ENCODE peak calls at places on chromosomes 2 and 18, in nine cellular contexts. One of them, this sample, is unnamed.

GRCh38 chr2:20594048-20594750 is 56.7 kb downstream of the HS1BP3 start:
- DNase-seq in GM23338: no peak
- DNase-seq in OCI-LY7: no peak
- DNase-seq in neural progenitor cell: no peak
- DNase-seq in HCT116: no peak
- DNase-seq in PC-3: no peak
- DNase-seq in MM.1S: no peak
- DNase-seq in SK-N-SH: no peak
- DNase-seq in hepatocyte: no peak
- DNase-seq in this sample: no peak

GRCh38 chr18:30675493-30675892 is 367.0 kb downstream of the DSC3 start:
- DNase-seq in GM23338: no peak
- DNase-seq in OCI-LY7: no peak
- DNase-seq in neural progenitor cell: no peak
- DNase-seq in HCT116: no peak
- DNase-seq in PC-3: no peak
- DNase-seq in MM.1S: no peak
- DNase-seq in SK-N-SH: no peak
- DNase-seq in hepatocyte: no peak
- DNase-seq in this sample: no peak

GRCh38 chr18:70245941-70246537 is 40.6 kb upstream of the RTTN start:
- DNase-seq in GM23338: no peak
- DNase-seq in OCI-LY7: no peak
- DNase-seq in neural progenitor cell: no peak
- DNase-seq in HCT116: no peak
- DNase-seq in PC-3: no peak
- DNase-seq in MM.1S: no peak
- DNase-seq in SK-N-SH: no peak
- DNase-seq in hepatocyte: no peak
- DNase-seq in this sample: no peak

GRCh38 chr18:46497129-46497528 is 159.9 kb downstream of the LOXHD1 start:
- DNase-seq in GM23338: peak
- DNase-seq in OCI-LY7: peak
- DNase-seq in neural progenitor cell: peak
- DNase-seq in HCT116: no peak
- DNase-seq in PC-3: peak
- DNase-seq in MM.1S: peak
- DNase-seq in SK-N-SH: no peak
- DNase-seq in hepatocyte: peak
- DNase-seq in this sample: peak

GRCh38 chr2:67182884-67183283 is 214.2 kb upstream of the ETAA1 start:
- DNase-seq in GM23338: no peak
- DNase-seq in OCI-LY7: no peak
- DNase-seq in neural progenitor cell: no peak
- DNase-seq in HCT116: no peak
- DNase-seq in PC-3: no peak
- DNase-seq in MM.1S: no peak
- DNase-seq in SK-N-SH: no peak
- DNase-seq in hepatocyte: no peak
- DNase-seq in this sample: no peak

GRCh38 chr2:202848813-202849212 is 22.8 kb downstream of the ICA1L start:
- DNase-seq in GM23338: no peak
- DNase-seq in OCI-LY7: no peak
- DNase-seq in neural progenitor cell: no peak
- DNase-seq in HCT116: no peak
- DNase-seq in PC-3: no peak
- DNase-seq in MM.1S: no peak
- DNase-seq in SK-N-SH: no peak
- DNase-seq in hepatocyte: no peak
- DNase-seq in this sample: peak

GRCh38 chr2:96320326-96321229 is 4.5 kb upstream of the ITPRIPL1 start:
- DNase-seq in GM23338: peak
- DNase-seq in OCI-LY7: no peak
- DNase-seq in neural progenitor cell: no peak
- DNase-seq in HCT116: no peak
- DNase-seq in PC-3: peak
- DNase-seq in MM.1S: no peak
- DNase-seq in SK-N-SH: no peak
- DNase-seq in hepatocyte: no peak
- DNase-seq in this sample: no peak

GRCh38 chr2:36287363-36288275 is 68.0 kb upstream of the CRIM1 start:
- DNase-seq in GM23338: no peak
- DNase-seq in OCI-LY7: no peak
- DNase-seq in neural progenitor cell: no peak
- DNase-seq in HCT116: no peak
- DNase-seq in PC-3: no peak
- DNase-seq in MM.1S: no peak
- DNase-seq in SK-N-SH: no peak
- DNase-seq in hepatocyte: no peak
- DNase-seq in this sample: peak

GRCh38 chr18:61360440-61361383 is 27.5 kb downstream of the CDH20 start:
- DNase-seq in GM23338: no peak
- DNase-seq in OCI-LY7: peak
- DNase-seq in neural progenitor cell: no peak
- DNase-seq in HCT116: no peak
- DNase-seq in PC-3: no peak
- DNase-seq in MM.1S: peak
- DNase-seq in SK-N-SH: no peak
- DNase-seq in hepatocyte: no peak
- DNase-seq in this sample: no peak

GRCh38 chr18:10143601-10144000 is 229.8 kb downstream of the VAPA start:
- DNase-seq in GM23338: no peak
- DNase-seq in OCI-LY7: no peak
- DNase-seq in neural progenitor cell: no peak
- DNase-seq in HCT116: no peak
- DNase-seq in PC-3: no peak
- DNase-seq in MM.1S: no peak
- DNase-seq in SK-N-SH: no peak
- DNase-seq in hepatocyte: no peak
- DNase-seq in this sample: no peak

GRCh38 chr2:28435796-28436425 is 43.3 kb downstream of the FOSL2 start:
- DNase-seq in GM23338: no peak
- DNase-seq in OCI-LY7: no peak
- DNase-seq in neural progenitor cell: no peak
- DNase-seq in HCT116: no peak
- DNase-seq in PC-3: peak
- DNase-seq in MM.1S: no peak
- DNase-seq in SK-N-SH: no peak
- DNase-seq in hepatocyte: no peak
- DNase-seq in this sample: no peak
- TF ChIP-seq EZH2phosphoT487 in GM23338: no peak
- TF ChIP-seq EZH2phosphoT487 in OCI-LY7: no peak
- TF ChIP-seq EZH2phosphoT487 in neural progenitor cell: no peak
- TF ChIP-seq EZH2phosphoT487 in HCT116: no peak
- TF ChIP-seq EZH2phosphoT487 in PC-3: no peak
- TF ChIP-seq EZH2phosphoT487 in MM.1S: no peak
- TF ChIP-seq EZH2phosphoT487 in SK-N-SH: no peak
- TF ChIP-seq EZH2phosphoT487 in hepatocyte: no peak
- TF ChIP-seq EZH2phosphoT487 in this sample: no peak

GRCh38 chr2:160380613-160381012 is 113.0 kb downstream of the RBMS1 start:
- DNase-seq in GM23338: no peak
- DNase-seq in OCI-LY7: no peak
- DNase-seq in neural progenitor cell: no peak
- DNase-seq in HCT116: no peak
- DNase-seq in PC-3: no peak
- DNase-seq in MM.1S: no peak
- DNase-seq in SK-N-SH: no peak
- DNase-seq in hepatocyte: no peak
- DNase-seq in this sample: peak
- H3K4me3 ChIP-seq in GM23338: no peak
- H3K4me3 ChIP-seq in OCI-LY7: no peak
- H3K4me3 ChIP-seq in neural progenitor cell: no peak
- H3K4me3 ChIP-seq in HCT116: no peak
- H3K4me3 ChIP-seq in PC-3: no peak
- H3K4me3 ChIP-seq in MM.1S: no peak
- H3K4me3 ChIP-seq in SK-N-SH: no peak
- H3K4me3 ChIP-seq in hepatocyte: no peak
- H3K4me3 ChIP-seq in this sample: peak

GRCh38 chr2:38390941-38391340 is 13.9 kb upstream of the ATL2 start:
- DNase-seq in GM23338: no peak
- DNase-seq in OCI-LY7: no peak
- DNase-seq in neural progenitor cell: no peak
- DNase-seq in HCT116: no peak
- DNase-seq in PC-3: no peak
- DNase-seq in MM.1S: no peak
- DNase-seq in SK-N-SH: no peak
- DNase-seq in hepatocyte: no peak
- DNase-seq in this sample: no peak

GRCh38 chr2:38386831-38387230 is 9.8 kb upstream of the ATL2 start:
- DNase-seq in GM23338: no peak
- DNase-seq in OCI-LY7: no peak
- DNase-seq in neural progenitor cell: no peak
- DNase-seq in HCT116: no peak
- DNase-seq in PC-3: no peak
- DNase-seq in MM.1S: no peak
- DNase-seq in SK-N-SH: no peak
- DNase-seq in hepatocyte: no peak
- DNase-seq in this sample: no peak

GRCh38 chr2:38384344-38384743 is 7.3 kb upstream of the ATL2 start:
- DNase-seq in GM23338: no peak
- DNase-seq in OCI-LY7: no peak
- DNase-seq in neural progenitor cell: no peak
- DNase-seq in HCT116: no peak
- DNase-seq in PC-3: peak
- DNase-seq in MM.1S: no peak
- DNase-seq in SK-N-SH: no peak
- DNase-seq in hepatocyte: no peak
- DNase-seq in this sample: no peak

GRCh38 chr2:38386377-38386776 is 9.3 kb upstream of the ATL2 start:
- DNase-seq in GM23338: no peak
- DNase-seq in OCI-LY7: no peak
- DNase-seq in neural progenitor cell: no peak
- DNase-seq in HCT116: no peak
- DNase-seq in PC-3: peak
- DNase-seq in MM.1S: no peak
- DNase-seq in SK-N-SH: no peak
- DNase-seq in hepatocyte: no peak
- DNase-seq in this sample: peak

GRCh38 chr2:38387887-38388286 is 10.8 kb upstream of the ATL2 start:
- DNase-seq in GM23338: no peak
- DNase-seq in OCI-LY7: no peak
- DNase-seq in neural progenitor cell: no peak
- DNase-seq in HCT116: no peak
- DNase-seq in PC-3: no peak
- DNase-seq in MM.1S: no peak
- DNase-seq in SK-N-SH: no peak
- DNase-seq in hepatocyte: no peak
- DNase-seq in this sample: no peak
- TF ChIP-seq EZH2phosphoT487 in GM23338: no peak
- TF ChIP-seq EZH2phosphoT487 in OCI-LY7: no peak
- TF ChIP-seq EZH2phosphoT487 in neural progenitor cell: no peak
- TF ChIP-seq EZH2phosphoT487 in HCT116: no peak
- TF ChIP-seq EZH2phosphoT487 in PC-3: no peak
- TF ChIP-seq EZH2phosphoT487 in MM.1S: no peak
- TF ChIP-seq EZH2phosphoT487 in SK-N-SH: no peak
- TF ChIP-seq EZH2phosphoT487 in hepatocyte: no peak
- TF ChIP-seq EZH2phosphoT487 in this sample: no peak

DNA sequence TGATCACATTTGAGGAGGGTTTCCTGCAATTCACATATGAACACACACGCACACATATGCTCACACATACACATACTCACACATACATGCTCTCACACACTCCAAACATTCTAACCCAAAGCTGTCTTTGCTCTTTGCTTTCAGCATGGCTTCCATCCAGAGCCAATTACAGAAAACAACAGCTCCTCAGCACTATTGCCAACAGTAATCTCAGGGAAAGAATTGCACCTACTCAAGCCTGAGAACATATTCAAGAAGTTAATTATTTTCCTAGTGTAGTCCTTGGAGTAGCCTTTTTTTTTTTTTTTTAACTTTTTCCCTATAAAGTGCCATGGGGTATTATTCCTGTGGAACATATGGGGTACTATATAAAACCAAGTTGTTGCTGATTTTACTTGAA is 246.8 kb upstream of the PARD3B start:
- DNase-seq in GM23338: no peak
- DNase-seq in OCI-LY7: no peak
- DNase-seq in neural progenitor cell: no peak
- DNase-seq in HCT116: no peak
- DNase-seq in PC-3: no peak
- DNase-seq in MM.1S: no peak
- DNase-seq in SK-N-SH: no peak
- DNase-seq in hepatocyte: no peak
- DNase-seq in this sample: no peak
- H3K4me3 ChIP-seq in GM23338: no peak
- H3K4me3 ChIP-seq in OCI-LY7: no peak
- H3K4me3 ChIP-seq in neural progenitor cell: no peak
- H3K4me3 ChIP-seq in HCT116: no peak
- H3K4me3 ChIP-seq in PC-3: no peak
- H3K4me3 ChIP-seq in MM.1S: no peak
- H3K4me3 ChIP-seq in SK-N-SH: no peak
- H3K4me3 ChIP-seq in hepatocyte: no peak
- H3K4me3 ChIP-seq in this sample: no peak

GRCh38 chr2:134206573-134206972 is 47.3 kb upstream of the MGAT5 start:
- DNase-seq in GM23338: no peak
- DNase-seq in OCI-LY7: no peak
- DNase-seq in neural progenitor cell: no peak
- DNase-seq in HCT116: no peak
- DNase-seq in PC-3: peak
- DNase-seq in MM.1S: no peak
- DNase-seq in SK-N-SH: no peak
- DNase-seq in hepatocyte: no peak
- DNase-seq in this sample: peak
- TF ChIP-seq EZH2phosphoT487 in GM23338: no peak
- TF ChIP-seq EZH2phosphoT487 in OCI-LY7: no peak
- TF ChIP-seq EZH2phosphoT487 in neural progenitor cell: no peak
- TF ChIP-seq EZH2phosphoT487 in HCT116: no peak
- TF ChIP-seq EZH2phosphoT487 in PC-3: no peak
- TF ChIP-seq EZH2phosphoT487 in MM.1S: no peak
- TF ChIP-seq EZH2phosphoT487 in SK-N-SH: no peak
- TF ChIP-seq EZH2phosphoT487 in hepatocyte: no peak
- TF ChIP-seq EZH2phosphoT487 in this sample: no peak

DNA sequence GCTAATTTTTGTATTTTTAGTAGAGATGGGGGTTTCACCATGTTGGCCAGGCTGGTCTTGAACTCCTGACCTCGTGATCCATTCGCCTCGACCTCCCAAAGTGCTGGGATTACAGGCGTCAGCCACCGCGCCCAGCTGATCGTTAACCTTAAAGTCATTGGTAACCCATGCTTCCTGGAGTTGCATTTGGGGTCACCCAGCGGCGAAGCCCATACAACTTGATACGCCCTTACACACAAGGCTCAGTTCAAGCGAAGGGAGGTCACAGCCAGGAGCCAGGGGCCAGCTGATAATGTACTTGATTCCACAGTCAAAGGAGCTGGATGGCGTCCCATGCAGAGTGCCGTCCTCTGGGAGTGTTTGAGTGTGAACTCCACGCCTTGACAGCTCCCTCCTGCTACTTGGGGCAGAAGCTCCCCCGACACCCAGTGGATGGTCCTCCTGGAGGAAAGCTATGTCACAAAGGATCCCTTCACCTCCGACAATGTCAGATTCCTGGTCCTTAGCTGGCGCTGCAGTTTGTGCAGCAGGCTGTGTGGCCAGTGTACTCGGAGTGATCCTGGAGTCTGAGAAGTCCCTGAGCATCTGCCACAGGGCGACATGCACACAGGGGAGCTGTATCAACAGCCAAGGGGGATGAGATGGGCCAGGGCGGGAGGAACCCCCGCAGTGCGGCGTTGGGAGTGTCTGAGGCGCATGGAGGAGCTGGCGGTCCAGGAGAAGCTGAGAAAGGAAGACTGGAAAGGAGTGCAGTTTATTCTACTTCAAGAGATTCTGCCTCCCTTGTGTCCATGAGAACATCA is 7.9 kb downstream of the CLHC1 start:
- DNase-seq in GM23338: peak
- DNase-seq in OCI-LY7: no peak
- DNase-seq in neural progenitor cell: no peak
- DNase-seq in HCT116: no peak
- DNase-seq in PC-3: no peak
- DNase-seq in MM.1S: no peak
- DNase-seq in SK-N-SH: no peak
- DNase-seq in hepatocyte: no peak
- DNase-seq in this sample: no peak
- H3K4me3 ChIP-seq in GM23338: peak
- H3K4me3 ChIP-seq in OCI-LY7: no peak
- H3K4me3 ChIP-seq in neural progenitor cell: peak
- H3K4me3 ChIP-seq in HCT116: no peak
- H3K4me3 ChIP-seq in PC-3: peak
- H3K4me3 ChIP-seq in MM.1S: no peak
- H3K4me3 ChIP-seq in SK-N-SH: no peak
- H3K4me3 ChIP-seq in hepatocyte: peak
- H3K4me3 ChIP-seq in this sample: peak

This sample was measured in GM23248.